ENCODE peak calls at places on chromosomes 2 and 18, in ten cellular contexts. F, M, V, Q, I, R, G, H, D and B are unnamed samples. For H3K9me3, the result is how much of the 10 kb centered on the place peaks cover.

GRCh38 chr2:169822785-169823392 is 1.8 kb downstream of the METTL5 start:
- DNase-seq in Q (no peak), V (no peak), H (no peak), D (no peak), I (no peak), G (no peak), F (no peak), R (no peak), M (no peak), B (no peak)

GRCh38 chr2:43001787-43002468 is 209.5 kb upstream of the HAAO start:
- DNase-seq in H (no peak), R (peak), I (no peak), M (no peak), G (no peak), F (no peak), D (no peak), V (no peak), Q (no peak), B (no peak)

GRCh38 chr18:29962579-29962978 is 1080.0 kb downstream of the DSC3 start:
- DNase-seq in G (no peak), M (no peak), H (no peak), V (no peak), D (no peak), F (no peak), Q (no peak), R (no peak), I (peak), B (no peak)

GRCh38 chr2:159944874-159945273 is 117.5 kb downstream of the PLA2R1 start:
- DNase-seq in Q (no peak), G (no peak), R (no peak), H (peak), I (no peak), V (no peak), D (no peak), F (no peak), M (no peak), B (no peak)

GRCh38 chr2:103959174-103960125 is 894.5 kb upstream of the POU3F3 start:
- DNase-seq in M (no peak), R (no peak), D (no peak), V (peak), I (peak), H (peak), G (no peak), F (peak), Q (peak), B (no peak)

GRCh38 chr2:74985983-74986382 is 27.5 kb downstream of the POLE4 start:
- DNase-seq in M (no peak), G (no peak), Q (no peak), R (no peak), I (no peak), H (no peak), V (no peak), F (no peak), D (no peak), B (no peak)

GRCh38 chr2:215746507-215747243 is 266.7 kb downstream of the MREG start:
- DNase-seq in M (no peak), I (no peak), G (no peak), V (no peak), Q (no peak), F (no peak), H (no peak), R (no peak), D (no peak), B (no peak)

GRCh38 chr18:31030574-31031278 is 11.8 kb downstream of the DSC3 start:
- DNase-seq in M (no peak), H (no peak), F (no peak), Q (no peak), V (no peak), I (no peak), D (no peak), R (no peak), G (no peak), B (no peak)

GRCh38 chr18:74282359-74283254 is 9.2 kb downstream of the CYB5A start:
- DNase-seq in F (no peak), M (no peak), D (no peak), Q (no peak), V (no peak), G (no peak), H (no peak), I (no peak), R (no peak), B (no peak)

GRCh38 chr2:154914606-154915005 is 216.1 kb downstream of the KCNJ3 start:
- DNase-seq in V (no peak), M (no peak), I (no peak), Q (no peak), D (no peak), G (no peak), R (no peak), F (no peak), H (no peak), B (no peak)

GRCh38 chr18:22604390-22604985 is 186.8 kb upstream of the CTAGE1 start:
- DNase-seq in R (no peak), G (no peak), F (no peak), H (peak), V (no peak), Q (no peak), M (no peak), I (no peak), D (peak), B (no peak)

GRCh38 chr18:49082714-49083688 is 132.2 kb upstream of the SMAD7 start:
- DNase-seq in M (no peak), D (no peak), V (no peak), F (no peak), R (no peak), G (no peak), H (no peak), Q (no peak), I (no peak), B (no peak)

GRCh38 chr2:40760071-40760666 is 308.3 kb upstream of the SLC8A1 start:
- DNase-seq in I (peak), H (peak), G (peak), F (peak), D (no peak), Q (peak), M (no peak), V (peak), R (no peak), B (no peak)

GRCh38 chr18:8257851-8258434 is 351.3 kb upstream of the RAB12 start:
- DNase-seq in R (no peak), D (no peak), H (no peak), I (no peak), V (no peak), F (no peak), M (no peak), Q (no peak), G (peak), B (no peak)

GRCh38 chr2:152715854-152716428 is 1.3 kb downstream of the PRPF40A start:
- DNase-seq in G (peak), M (peak), F (no peak), V (peak), Q (peak), H (no peak), I (peak), D (no peak), R (no peak), B (no peak)

GRCh38 chr18:7754258-7754657 is 187.1 kb downstream of the PTPRM start:
- DNase-seq in H (no peak), G (peak), Q (no peak), D (no peak), F (no peak), V (no peak), I (no peak), M (no peak), R (no peak), B (no peak)

GRCh38 chr2:36455788-36456187 is 100.2 kb downstream of the CRIM1 start:
- DNase-seq in G (peak), F (no peak), V (peak), R (no peak), M (no peak), I (peak), H (peak), D (no peak), Q (no peak), B (no peak)

GRCh38 chr2:235903803-235904637 is 264.2 kb downstream of the GBX2 start:
- DNase-seq in H (no peak), F (no peak), M (no peak), G (no peak), R (no peak), Q (no peak), I (no peak), V (peak), D (no peak), B (no peak)

GRCh38 chr2:3299703-3300102 is 77.9 kb downstream of the EIPR1 start:
- DNase-seq in R (no peak), G (no peak), Q (no peak), I (no peak), V (no peak), H (no peak), D (no peak), F (no peak), M (no peak), B (no peak)
- H3K9me3 ChIP-seq in R (under half), G (under half), Q (under half), I (under half), V (under half), H (under half), D (under half), F (under half), M (under half), B (under half)

GRCh38 chr2:176334729-176335128 is 65.5 kb downstream of the MTX2 start:
- DNase-seq in I (no peak), M (no peak), G (no peak), D (no peak), R (no peak), F (no peak), Q (no peak), H (no peak), V (no peak), B (no peak)

GRCh38 chr2:176325732-176326131 is 56.5 kb downstream of the MTX2 start:
- DNase-seq in Q (no peak), R (no peak), M (no peak), V (peak), F (no peak), G (no peak), H (no peak), I (no peak), D (no peak), B (no peak)

GRCh38 chr2:176328149-176328548 is 58.9 kb downstream of the MTX2 start:
- DNase-seq in H (no peak), F (no peak), M (no peak), Q (no peak), G (no peak), I (no peak), V (no peak), D (no peak), R (no peak), B (no peak)

GRCh38 chr2:176324862-176325261 is 55.6 kb downstream of the MTX2 start:
- DNase-seq in R (no peak), H (no peak), I (no peak), G (no peak), D (no peak), Q (no peak), M (no peak), F (no peak), V (no peak), B (no peak)

GRCh38 chr2:176330612-176331011 is 61.4 kb downstream of the MTX2 start:
- DNase-seq in H (no peak), M (no peak), I (no peak), Q (no peak), D (no peak), R (no peak), V (no peak), F (no peak), G (no peak), B (no peak)
- H3K9me3 ChIP-seq in H (under half), M (under half), I (under half), Q (under half), D (under half), R (under half), V (under half), F (under half), G (under half), B (under half)

DNA sequence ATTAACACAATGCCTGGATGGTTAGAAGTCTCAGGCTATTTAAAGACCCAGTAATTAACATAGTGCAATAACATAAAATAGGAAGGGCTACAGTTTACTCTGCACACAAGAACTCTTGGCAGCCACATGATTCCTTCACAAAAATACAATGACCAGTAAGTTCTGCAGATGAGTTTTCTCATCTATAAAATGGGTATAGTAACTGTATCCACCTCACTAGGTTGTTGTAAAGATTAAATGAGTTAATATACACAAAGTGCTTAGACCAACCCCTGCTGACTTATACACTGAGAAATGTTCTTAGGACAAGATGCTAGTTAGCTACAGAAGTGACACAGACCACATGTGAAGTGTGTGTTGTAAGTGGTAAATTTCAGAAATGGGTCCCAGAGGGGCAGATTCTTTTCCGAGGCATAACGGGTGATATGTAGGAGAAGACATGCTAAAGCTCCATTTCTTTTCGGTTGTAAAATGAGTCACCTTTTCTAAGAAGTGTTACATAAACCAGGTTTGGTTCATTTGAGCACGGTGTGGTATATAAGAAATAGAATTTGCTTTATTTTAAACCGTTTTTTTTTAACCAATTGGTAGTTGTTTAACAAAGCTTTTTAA is 61.8 kb downstream of the CXCR4 start:
- DNase-seq in M (no peak), I (no peak), Q (no peak), D (no peak), V (no peak), F (no peak), R (no peak), H (no peak), G (no peak), B (no peak)
- H3K9me3 ChIP-seq in M (under half), I (under half), Q (under half), D (under half), V (under half), F (under half), R (under half), H (under half), G (under half), B (under half)

DNA sequence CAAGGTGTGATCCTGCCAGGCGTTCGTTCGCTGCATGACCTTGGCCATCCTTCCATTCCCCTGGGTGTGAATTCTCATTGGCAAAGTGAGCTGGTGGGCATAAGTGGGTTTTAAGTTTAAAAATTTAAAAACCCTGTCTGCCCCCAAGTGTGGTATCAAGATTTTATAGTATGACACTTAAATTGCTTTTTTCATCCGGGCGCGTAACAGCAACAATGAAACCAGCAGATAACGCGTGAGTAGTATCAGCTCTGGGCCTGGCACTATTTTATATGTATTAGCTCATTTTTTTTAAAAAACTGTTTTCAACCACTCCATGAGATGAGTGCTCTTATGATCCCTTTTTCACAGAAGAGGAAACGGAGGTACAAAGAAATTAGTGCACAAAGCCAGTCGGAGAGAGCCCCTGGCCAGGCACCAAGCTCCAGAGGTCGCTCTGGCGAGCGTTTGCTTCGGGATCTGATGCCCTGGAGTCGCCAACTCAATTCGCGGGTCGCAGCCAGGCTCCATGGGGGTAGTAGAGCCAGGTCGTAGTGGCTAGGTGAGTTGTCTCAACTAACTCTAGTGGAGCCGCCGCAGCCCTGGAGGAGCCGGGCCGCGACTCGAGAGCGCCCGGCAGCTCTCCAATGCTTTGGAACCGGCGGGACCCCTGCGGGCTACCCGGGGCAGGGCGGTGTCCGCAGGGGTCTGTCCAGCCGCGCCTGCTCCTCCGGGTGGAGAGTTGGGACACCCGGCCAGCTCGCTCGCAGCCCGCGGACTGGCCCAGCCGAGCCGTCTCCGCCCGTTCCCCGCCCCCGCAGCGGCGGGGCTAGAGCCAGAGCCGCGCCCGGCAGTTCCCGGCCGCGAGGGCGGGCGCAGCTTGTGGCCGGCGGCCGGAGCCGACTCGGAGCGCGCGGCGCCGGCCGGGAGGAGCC is at the start of gene IL1R1:
- DNase-seq in F (peak), I (peak), G (peak), R (no peak), H (peak), V (peak), D (peak), M (no peak), Q (peak), B (no peak)
- H3K9me3 ChIP-seq in F (under half), I (under half), G (under half), R (under half), H (under half), V (under half), D (under half), M (under half), Q (under half), B (under half)

GRCh38 chr2:170922683-170923494 is 6.2 kb upstream of the GORASP2 start:
- DNase-seq in F (no peak), I (no peak), V (no peak), M (no peak), G (no peak), Q (no peak), H (no peak), R (no peak), D (no peak), B (no peak)

GRCh38 chr2:170917957-170918356 is 11.1 kb upstream of the GORASP2 start:
- DNase-seq in M (no peak), H (no peak), R (no peak), Q (peak), I (no peak), D (no peak), G (no peak), V (peak), F (no peak), B (no peak)

GRCh38 chr2:170911314-170911889 is 17.7 kb upstream of the GORASP2 start:
- DNase-seq in V (no peak), H (no peak), G (no peak), Q (no peak), D (no peak), R (no peak), F (no peak), M (no peak), I (no peak), B (no peak)

GRCh38 chr2:170917219-170917851 is 11.7 kb upstream of the GORASP2 start:
- DNase-seq in D (no peak), V (peak), Q (no peak), I (no peak), R (no peak), M (no peak), G (peak), H (no peak), F (no peak), B (no peak)
- H3K9me3 ChIP-seq in D (under half), V (under half), Q (under half), I (under half), R (under half), M (under half), G (under half), H (under half), F (under half), B (under half)